ENCODE peak calls at places on chromosomes 6 and 20, in nine cellular contexts. X, K, N, P, Z, L, C, B and I are unnamed samples.

GRCh38 chr20:50215101-50215500 is 24.5 kb downstream of the CEBPB start:
- DNase-seq in K (no peak), Z (no peak), C (no peak), B (no peak), N (no peak), L (no peak), X (no peak), P (no peak), I (no peak)

GRCh38 chr6:36351152-36351571 is 14.5 kb upstream of the BNIP5 start:
- DNase-seq in B (no peak), L (no peak), X (no peak), C (no peak), Z (no peak), N (no peak), K (no peak), P (no peak), I (no peak)

GRCh38 chr20:50373674-50374286 is 136.4 kb upstream of the PTPN1 start:
- DNase-seq in K (no peak), C (no peak), X (no peak), L (no peak), P (no peak), Z (no peak), B (no peak), N (no peak), I (no peak)

GRCh38 chr6:133551847-133552331 is 310.7 kb downstream of the EYA4 start:
- DNase-seq in L (no peak), P (no peak), K (no peak), N (peak), X (no peak), Z (no peak), B (no peak), C (no peak), I (no peak)

GRCh38 chr20:62558779-62559178 is 83.0 kb upstream of the GATA5 start:
- DNase-seq in Z (no peak), X (no peak), P (no peak), K (no peak), N (no peak), C (no peak), L (no peak), B (no peak), I (no peak)

GRCh38 chr20:45070932-45071632 is 29.8 kb downstream of the KCNS1 start:
- DNase-seq in N (no peak), X (no peak), B (no peak), C (no peak), K (no peak), P (no peak), Z (no peak), L (no peak), I (no peak)

GRCh38 chr6:27141013-27141412 is 106.5 kb upstream of the PRSS16 start:
- DNase-seq in P (no peak), N (no peak), B (no peak), X (no peak), C (no peak), Z (no peak), K (no peak), L (no peak), I (peak)

GRCh38 chr20:5654557-5654956 is 95.6 kb upstream of the SHLD1 start:
- DNase-seq in X (no peak), P (no peak), K (no peak), N (no peak), B (no peak), C (no peak), L (no peak), Z (no peak), I (no peak)

GRCh38 chr20:62734336-62734735 is 25.7 kb downstream of the NTSR1 start:
- DNase-seq in B (no peak), K (no peak), P (no peak), N (no peak), Z (no peak), X (no peak), L (no peak), C (no peak), I (no peak)

GRCh38 chr6:52598123-52598823 is 21.4 kb upstream of the TRAM2 start:
- DNase-seq in X (peak), Z (no peak), C (no peak), B (no peak), N (no peak), P (peak), K (peak), L (no peak), I (peak)

GRCh38 chr20:52814371-52814770 is 157.8 kb upstream of the TSHZ2 start:
- DNase-seq in N (no peak), P (no peak), C (no peak), B (no peak), K (no peak), X (no peak), Z (no peak), L (no peak), I (no peak)

GRCh38 chr20:5080384-5080877 is 39.3 kb downstream of the PCNA start:
- DNase-seq in C (no peak), Z (no peak), P (no peak), K (peak), N (no peak), X (no peak), L (peak), B (no peak), I (peak)

GRCh38 chr20:60242836-60243520 is 284.8 kb downstream of the CDH26 start:
- DNase-seq in K (no peak), B (no peak), C (no peak), P (no peak), Z (no peak), L (no peak), X (no peak), N (no peak), I (no peak)

GRCh38 chr20:48875914-48876240 is 45.6 kb upstream of the ARFGEF2 start:
- DNase-seq in X (no peak), P (no peak), L (no peak), Z (no peak), B (no peak), K (peak), C (no peak), N (no peak), I (peak)

GRCh38 chr20:38117635-38118034 is 47.4 kb downstream of the TGM2 start:
- DNase-seq in K (no peak), X (no peak), C (no peak), P (no peak), L (no peak), B (no peak), N (no peak), Z (no peak), I (no peak)

GRCh38 chr6:134097114-134097707 is 44.8 kb upstream of the SLC2A12 start:
- DNase-seq in X (peak), P (no peak), K (peak), C (no peak), Z (peak), L (no peak), B (peak), N (peak), I (peak)

GRCh38 chr6:83615025-83615999 is 93.6 kb downstream of the SNAP91 start:
- DNase-seq in C (no peak), L (no peak), N (peak), P (no peak), X (no peak), K (no peak), Z (peak), B (no peak), I (peak)

GRCh38 chr6:97923249-97923648 is 640.2 kb upstream of the MMS22L start:
- DNase-seq in C (no peak), Z (no peak), B (no peak), N (no peak), L (no peak), X (no peak), P (no peak), K (no peak), I (no peak)

GRCh38 chr6:27757307-27757706 is 154.9 kb downstream of the OR2B2 start:
- DNase-seq in L (no peak), P (no peak), X (peak), C (no peak), Z (no peak), N (no peak), B (peak), K (no peak), I (no peak)

GRCh38 chr6:15623282-15624116 is 39.3 kb downstream of the DTNBP1 start:
- DNase-seq in X (no peak), K (no peak), P (no peak), L (peak), B (no peak), C (no peak), Z (no peak), N (peak), I (peak)

GRCh38 chr6:52910091-52910490 is 593 bp upstream of the GSTA3 start:
- DNase-seq in X (no peak), B (no peak), L (no peak), N (no peak), C (no peak), P (no peak), K (no peak), Z (no peak), I (no peak)

GRCh38 chr6:136752554-136752953 is 39.7 kb downstream of the MAP3K5 start:
- DNase-seq in C (no peak), B (no peak), Z (no peak), X (no peak), K (no peak), P (no peak), N (no peak), L (no peak), I (no peak)

GRCh38 chr20:44993343-44993742 is 27.0 kb downstream of the STK4 start:
- DNase-seq in X (no peak), C (no peak), K (no peak), P (no peak), Z (no peak), N (no peak), L (no peak), B (no peak), I (no peak)

GRCh38 chr20:48339147-48339985 is 488.4 kb downstream of the PREX1 start:
- DNase-seq in X (no peak), K (peak), B (no peak), Z (no peak), L (no peak), N (no peak), P (no peak), C (no peak), I (no peak)

GRCh38 chr6:41406821-41407787 is 71.7 kb downstream of the NCR2 start:
- DNase-seq in Z (no peak), C (no peak), K (no peak), P (no peak), N (no peak), B (no peak), L (no peak), X (peak), I (no peak)

GRCh38 chr6:41451039-41451438 is 95.1 kb upstream of the FOXP4 start:
- DNase-seq in N (no peak), P (no peak), Z (no peak), L (no peak), K (no peak), C (no peak), B (no peak), X (no peak), I (peak)

GRCh38 chr6:30258204-30258603 is 45.0 kb upstream of the TRIM26 start:
- DNase-seq in Z (no peak), X (no peak), K (no peak), N (no peak), P (no peak), B (no peak), L (no peak), C (no peak), I (peak)

GRCh38 chr6:51098801-51099200 is 280.1 kb downstream of the TFAP2B start:
- DNase-seq in X (no peak), B (no peak), Z (no peak), L (no peak), N (no peak), K (no peak), P (no peak), C (no peak), I (no peak)